ENCODE peak calls at places on chromosomes 5 and 9, in eight cellular contexts. U, I, M, N, Z, H, X and E are unnamed samples.
A peak's percentile ranks its signal among the peaks of the same experiment; 100 is the strongest.

GRCh38 chr9:120528834-120529233 is 51.1 kb downstream of the CDK5RAP2 start:
- DNase-seq in N (no peak), U (no peak), X (no peak), Z (no peak), H (no peak), I (no peak), M (no peak), E (no peak)

GRCh38 chr5:35990941-35991592 is at the start of gene UGT3A1:
- DNase-seq in N (no peak), X (no peak), M (no peak), I (no peak), Z (no peak), U (no peak), H (no peak), E (no peak)

GRCh38 chr5:173782671-173783101 is 105.5 kb upstream of the CPEB4 start:
- DNase-seq in M (no peak), U (no peak), Z (peak; percentile 43), I (no peak), N (no peak), H (no peak), X (no peak), E (no peak)

GRCh38 chr5:140642718-140643117 is 3.5 kb downstream of the TMCO6 start:
- DNase-seq in H (no peak), X (peak; percentile 92), I (no peak), M (no peak), N (peak; percentile 83), Z (peak; percentile 34), U (no peak), E (no peak)

GRCh38 chr9:130866474-130866965 is 30.1 kb downstream of the QRFP start:
- DNase-seq in N (peak; percentile 57), H (peak; percentile 76), Z (peak; percentile 72), U (peak; percentile 20), I (peak; percentile 93), X (peak; percentile 92), M (no peak), E (no peak)

GRCh38 chr5:66344544-66344943 is 200.4 kb downstream of the SREK1 start:
- DNase-seq in U (no peak), I (no peak), Z (no peak), H (no peak), N (no peak), X (no peak), M (no peak), E (no peak)

GRCh38 chr5:65776707-65777141 is 54.7 kb downstream of the NLN start:
- DNase-seq in X (peak; percentile 45), N (no peak), M (no peak), U (no peak), I (no peak), H (no peak), Z (peak; percentile 45), E (no peak)

GRCh38 chr9:120394058-120394669 is 185.8 kb downstream of the CDK5RAP2 start:
- DNase-seq in Z (peak; percentile 95), M (no peak), U (no peak), H (no peak), I (peak; percentile 81), N (peak; percentile 88), X (peak; percentile 95), E (no peak)

GRCh38 chr9:106286249-106286648 is 576.7 kb upstream of the ZNF462 start:
- DNase-seq in N (no peak), M (no peak), X (peak; percentile 35), Z (no peak), I (peak; percentile 47), H (no peak), U (no peak), E (no peak)

GRCh38 chr9:31355159-31355882 is 1029.1 kb upstream of the ACO1 start:
- DNase-seq in N (no peak), M (no peak), X (no peak), H (no peak), Z (no peak), I (peak; percentile 14), U (no peak), E (no peak)

GRCh38 chr5:27906481-27906880 is 868.1 kb upstream of the CDH9 start:
- DNase-seq in N (no peak), Z (no peak), U (no peak), I (peak; percentile 65), M (no peak), X (no peak), H (no peak), E (no peak)

GRCh38 chr9:91138760-91139159 is 223.0 kb downstream of the AUH start:
- DNase-seq in I (peak; percentile 68), U (no peak), X (no peak), Z (peak; percentile 90), M (no peak), H (no peak), N (no peak), E (no peak)

GRCh38 chr5:142000709-142001484 is 11.9 kb downstream of the GNPDA1 start:
- DNase-seq in H (no peak), N (no peak), Z (no peak), U (no peak), X (peak; percentile 32), M (no peak), I (peak; percentile 35), E (no peak)

GRCh38 chr5:83494666-83495065 is 23.1 kb downstream of the VCAN start:
- DNase-seq in Z (no peak), X (peak; percentile 18), U (no peak), M (no peak), N (no peak), I (no peak), H (no peak), E (no peak)

GRCh38 chr5:83496626-83497025 is 25.1 kb downstream of the VCAN start:
- DNase-seq in H (no peak), X (no peak), I (no peak), U (no peak), M (no peak), N (no peak), Z (no peak), E (no peak)

GRCh38 chr5:83493644-83494043 is 22.1 kb downstream of the VCAN start:
- DNase-seq in Z (no peak), H (no peak), X (no peak), U (no peak), N (no peak), M (no peak), I (no peak), E (no peak)

GRCh38 chr5:83494102-83494620 is 22.6 kb downstream of the VCAN start:
- DNase-seq in X (no peak), U (no peak), Z (no peak), H (no peak), M (no peak), I (peak; percentile 29), N (no peak), E (no peak)

DNA sequence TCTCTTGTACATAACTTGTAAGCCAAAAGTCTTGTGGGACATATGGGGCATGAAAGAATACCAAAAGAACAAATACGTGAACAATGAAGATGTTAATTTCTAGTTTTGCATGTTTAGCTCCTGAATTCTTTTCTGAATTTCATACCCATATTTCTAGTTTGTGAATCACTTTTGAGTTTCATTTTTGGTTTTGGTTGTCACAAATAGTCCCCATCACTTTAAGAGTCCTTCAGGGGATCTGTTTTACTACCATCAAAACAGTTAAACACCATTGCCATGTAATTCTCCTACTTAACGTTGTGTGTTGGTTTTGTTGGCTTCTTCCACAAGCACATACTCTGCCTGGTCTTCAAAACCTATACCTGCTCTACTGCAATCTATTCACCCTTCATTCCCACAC is 27.0 kb downstream of the VCAN start:
- DNase-seq in X (no peak), H (no peak), U (no peak), M (no peak), Z (no peak), I (no peak), N (no peak), E (no peak)
- H3K4me3 ChIP-seq in X (no peak overlapping the region), H (no peak overlapping the region), U (no peak overlapping the region), M (no peak overlapping the region), Z (no peak overlapping the region), I (no peak overlapping the region), N (no peak overlapping the region), E (no peak overlapping the region)

GRCh38 chr9:69204378-69204777 is 30.3 kb downstream of the TJP2 start:
- DNase-seq in I (no peak), H (no peak), M (no peak), U (no peak), Z (no peak), X (peak; percentile 56), N (no peak), E (no peak)
- H3K4me3 ChIP-seq in I (no peak overlapping the region), H (no peak overlapping the region), M (no peak overlapping the region), U (no peak overlapping the region), Z (no peak overlapping the region), X (no peak overlapping the region), N (no peak overlapping the region), E (no peak overlapping the region)

GRCh38 chr9:116686693-116687073 is 422 bp upstream of the TRIM32 start:
- DNase-seq in Z (no peak), M (no peak), N (no peak), U (no peak), I (no peak), H (no peak), X (no peak), E (no peak)

GRCh38 chr9:116687074-116687761 is at the start of gene TRIM32:
- DNase-seq in X (peak; percentile 92), U (peak; percentile 84), M (peak; percentile 97), N (peak; percentile 34), H (peak; percentile 94), I (peak; percentile 83), Z (peak; percentile 82), E (peak; percentile 69)

GRCh38 chr9:116687762-116688160 is 656 bp downstream of the TRIM32 start:
- DNase-seq in Z (no peak), N (no peak), X (peak; percentile 19), M (no peak), I (no peak), U (no peak), H (no peak), E (no peak)

GRCh38 chr9:116689633-116690032 is 2.5 kb downstream of the TRIM32 start:
- DNase-seq in U (no peak), N (no peak), H (no peak), Z (no peak), X (no peak), M (no peak), I (no peak), E (no peak)

DNA sequence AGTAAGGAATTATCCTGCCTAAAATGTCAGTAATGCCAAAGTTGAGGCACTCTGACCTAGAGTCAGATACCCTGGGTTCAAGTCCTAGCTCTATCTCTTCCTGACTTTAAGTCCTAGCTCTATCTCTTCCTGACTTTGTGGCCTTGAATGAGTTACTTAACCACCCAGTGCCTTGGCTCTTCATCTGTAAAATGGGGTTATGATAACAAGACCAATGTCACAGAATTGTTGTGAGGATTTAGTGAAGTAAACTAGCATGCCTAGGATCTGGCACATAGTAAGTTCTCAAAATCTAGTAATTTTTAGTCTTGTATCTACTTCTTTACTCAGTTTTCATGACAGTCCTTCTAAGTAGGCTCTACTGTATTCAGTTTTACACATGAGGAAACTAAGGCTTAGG is 2.0 kb downstream of the TRIM32 start:
- DNase-seq in M (no peak), H (no peak), N (no peak), I (no peak), X (no peak), Z (no peak), U (no peak), E (no peak)
- H3K4me3 ChIP-seq in M (no peak overlapping the region), H (no peak overlapping the region), N (no peak overlapping the region), I (no peak overlapping the region), X (no peak overlapping the region), Z (peak overlapping the region; percentile 74), U (no peak overlapping the region), E (no peak overlapping the region)

DNA sequence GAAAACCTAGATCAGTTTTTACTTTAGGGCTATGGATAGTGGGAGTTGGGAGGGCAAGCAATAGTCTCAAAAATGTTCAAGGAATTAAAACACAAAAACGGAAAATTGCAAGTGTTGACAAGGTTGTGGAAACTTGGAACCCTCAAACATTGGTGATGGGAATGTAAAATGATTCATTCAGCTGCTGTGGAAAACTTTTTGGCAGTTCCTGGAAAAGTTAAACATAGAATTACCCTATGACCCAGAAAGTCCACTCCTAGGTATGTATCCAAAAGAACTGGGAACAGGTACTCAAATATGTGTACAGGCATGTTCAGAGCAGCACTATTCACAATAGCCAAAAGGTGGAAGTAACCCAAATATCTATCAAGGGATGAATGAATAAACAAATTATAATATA is 1.2 kb upstream of the MSANTD3 start:
- DNase-seq in H (no peak), M (no peak), U (no peak), N (no peak), Z (no peak), X (peak; percentile 50), I (peak; percentile 72), E (no peak)
- H3K4me3 ChIP-seq in H (no peak overlapping the region), M (no peak overlapping the region), U (no peak overlapping the region), N (no peak overlapping the region), Z (peak overlapping the region; percentile 63), X (no peak overlapping the region), I (no peak overlapping the region), E (no peak overlapping the region)